ENCODE peak calls at places on chromosomes 6 and 20, in five cellular contexts. One of them, this sample, is unnamed.

GRCh38 chr6:11043961-11044711 is at the start of gene ELOVL2:
- DNase-seq in HFF-Myc: no peak
- DNase-seq in heart right ventricle: peak; percentile 16
- DNase-seq in CD4-positive, alpha-beta T cell: no peak
- DNase-seq in CD8-positive, alpha-beta T cell: no peak
- DNase-seq in this sample: no peak

GRCh38 chr20:4507288-4507719 is 214.4 kb upstream of the PRND start:
- DNase-seq in HFF-Myc: peak; percentile 81
- DNase-seq in heart right ventricle: no peak
- DNase-seq in CD4-positive, alpha-beta T cell: no peak
- DNase-seq in CD8-positive, alpha-beta T cell: no peak
- DNase-seq in this sample: peak; percentile 59

GRCh38 chr20:1500496-1500895 is 9.3 kb upstream of the SIRPB2 start:
- DNase-seq in HFF-Myc: no peak
- DNase-seq in heart right ventricle: no peak
- DNase-seq in CD4-positive, alpha-beta T cell: no peak
- DNase-seq in CD8-positive, alpha-beta T cell: no peak
- DNase-seq in this sample: no peak

GRCh38 chr6:170081556-170081955 is 209.3 kb downstream of the DLL1 start:
- DNase-seq in HFF-Myc: no peak
- DNase-seq in heart right ventricle: no peak
- DNase-seq in CD4-positive, alpha-beta T cell: no peak
- DNase-seq in CD8-positive, alpha-beta T cell: no peak
- DNase-seq in this sample: no peak

GRCh38 chr6:147930743-147931142 is 411.9 kb upstream of the SASH1 start:
- DNase-seq in HFF-Myc: no peak
- DNase-seq in heart right ventricle: no peak
- DNase-seq in CD4-positive, alpha-beta T cell: no peak
- DNase-seq in CD8-positive, alpha-beta T cell: no peak
- DNase-seq in this sample: no peak

GRCh38 chr6:10332121-10332520 is 82.8 kb downstream of the TFAP2A start:
- DNase-seq in HFF-Myc: no peak
- DNase-seq in heart right ventricle: no peak
- DNase-seq in CD4-positive, alpha-beta T cell: no peak
- DNase-seq in CD8-positive, alpha-beta T cell: no peak
- DNase-seq in this sample: no peak

GRCh38 chr6:31470801-31471200 is 27.1 kb upstream of the MICB start:
- DNase-seq in HFF-Myc: no peak
- DNase-seq in heart right ventricle: no peak
- DNase-seq in CD4-positive, alpha-beta T cell: no peak
- DNase-seq in CD8-positive, alpha-beta T cell: no peak
- DNase-seq in this sample: no peak

GRCh38 chr20:49052334-49052733 is 6.2 kb downstream of the CSE1L start:
- DNase-seq in HFF-Myc: no peak
- DNase-seq in heart right ventricle: no peak
- DNase-seq in CD4-positive, alpha-beta T cell: no peak
- DNase-seq in CD8-positive, alpha-beta T cell: no peak
- DNase-seq in this sample: no peak

GRCh38 chr20:2874456-2874855 is 1.2 kb downstream of the PTPRA start:
- DNase-seq in HFF-Myc: no peak
- DNase-seq in heart right ventricle: no peak
- DNase-seq in CD4-positive, alpha-beta T cell: no peak
- DNase-seq in CD8-positive, alpha-beta T cell: no peak
- DNase-seq in this sample: no peak

GRCh38 chr6:99330159-99330558 is 19.3 kb downstream of the FAXC start:
- DNase-seq in HFF-Myc: peak; percentile 60
- DNase-seq in heart right ventricle: peak; percentile 27
- DNase-seq in CD4-positive, alpha-beta T cell: peak; percentile 31
- DNase-seq in CD8-positive, alpha-beta T cell: peak; percentile 42
- DNase-seq in this sample: no peak

GRCh38 chr6:169451065-169451840 is 197.6 kb upstream of the THBS2 start:
- DNase-seq in HFF-Myc: no peak
- DNase-seq in heart right ventricle: no peak
- DNase-seq in CD4-positive, alpha-beta T cell: no peak
- DNase-seq in CD8-positive, alpha-beta T cell: no peak
- DNase-seq in this sample: no peak

GRCh38 chr6:13274707-13275434 is 53.5 kb downstream of the TBC1D7 start:
- DNase-seq in HFF-Myc: no peak
- DNase-seq in heart right ventricle: no peak
- DNase-seq in CD4-positive, alpha-beta T cell: no peak
- DNase-seq in CD8-positive, alpha-beta T cell: no peak
- DNase-seq in this sample: no peak

GRCh38 chr20:17523326-17523725 is 7.9 kb downstream of the BFSP1 start:
- DNase-seq in HFF-Myc: no peak
- DNase-seq in heart right ventricle: no peak
- DNase-seq in CD4-positive, alpha-beta T cell: no peak
- DNase-seq in CD8-positive, alpha-beta T cell: no peak
- DNase-seq in this sample: no peak

GRCh38 chr6:83138118-83138722 is 54.8 kb downstream of the PGM3 start:
- DNase-seq in HFF-Myc: no peak
- DNase-seq in heart right ventricle: no peak
- DNase-seq in CD4-positive, alpha-beta T cell: no peak
- DNase-seq in CD8-positive, alpha-beta T cell: no peak
- DNase-seq in this sample: no peak

GRCh38 chr6:44272529-44272928 is 2.3 kb downstream of the TMEM151B start:
- DNase-seq in HFF-Myc: no peak
- DNase-seq in heart right ventricle: no peak
- DNase-seq in CD4-positive, alpha-beta T cell: no peak
- DNase-seq in CD8-positive, alpha-beta T cell: no peak
- DNase-seq in this sample: no peak

GRCh38 chr20:45090481-45090880 is 10.4 kb downstream of the KCNS1 start:
- DNase-seq in HFF-Myc: no peak
- DNase-seq in heart right ventricle: no peak
- DNase-seq in CD4-positive, alpha-beta T cell: no peak
- DNase-seq in CD8-positive, alpha-beta T cell: no peak
- DNase-seq in this sample: no peak

GRCh38 chr20:9557411-9557810 is 43.0 kb downstream of the LAMP5 start:
- DNase-seq in HFF-Myc: no peak
- DNase-seq in heart right ventricle: no peak
- DNase-seq in CD4-positive, alpha-beta T cell: no peak
- DNase-seq in CD8-positive, alpha-beta T cell: no peak
- DNase-seq in this sample: no peak

GRCh38 chr6:16918586-16918985 is 157.3 kb upstream of the ATXN1 start:
- DNase-seq in HFF-Myc: no peak
- DNase-seq in heart right ventricle: no peak
- DNase-seq in CD4-positive, alpha-beta T cell: no peak
- DNase-seq in CD8-positive, alpha-beta T cell: no peak
- DNase-seq in this sample: no peak

GRCh38 chr6:22117663-22118062 is 179.2 kb downstream of the PRL start:
- DNase-seq in HFF-Myc: no peak
- DNase-seq in heart right ventricle: no peak
- DNase-seq in CD4-positive, alpha-beta T cell: no peak
- DNase-seq in CD8-positive, alpha-beta T cell: no peak
- DNase-seq in this sample: no peak

GRCh38 chr20:24491043-24491756 is 21.8 kb downstream of the SYNDIG1 start:
- DNase-seq in HFF-Myc: no peak
- DNase-seq in heart right ventricle: no peak
- DNase-seq in CD4-positive, alpha-beta T cell: no peak
- DNase-seq in CD8-positive, alpha-beta T cell: no peak
- DNase-seq in this sample: no peak

GRCh38 chr6:33597551-33598322 is 17.7 kb upstream of the BAK1 start:
- DNase-seq in HFF-Myc: no peak
- DNase-seq in heart right ventricle: peak; percentile 66
- DNase-seq in CD4-positive, alpha-beta T cell: no peak
- DNase-seq in CD8-positive, alpha-beta T cell: no peak
- DNase-seq in this sample: no peak

GRCh38 chr20:14612389-14612788 is 275.0 kb upstream of the FLRT3 start:
- DNase-seq in HFF-Myc: no peak
- DNase-seq in heart right ventricle: no peak
- DNase-seq in CD4-positive, alpha-beta T cell: no peak
- DNase-seq in CD8-positive, alpha-beta T cell: no peak
- DNase-seq in this sample: no peak

GRCh38 chr20:5696011-5696559 is 54.1 kb upstream of the SHLD1 start:
- DNase-seq in HFF-Myc: peak; percentile 54
- DNase-seq in heart right ventricle: no peak
- DNase-seq in CD4-positive, alpha-beta T cell: no peak
- DNase-seq in CD8-positive, alpha-beta T cell: no peak
- DNase-seq in this sample: no peak

GRCh38 chr6:150924808-150925654 is 59.5 kb downstream of the MTHFD1L start:
- DNase-seq in HFF-Myc: no peak
- DNase-seq in heart right ventricle: no peak
- DNase-seq in CD4-positive, alpha-beta T cell: no peak
- DNase-seq in CD8-positive, alpha-beta T cell: no peak
- DNase-seq in this sample: no peak

GRCh38 chr6:150925655-150925928 is 60.1 kb downstream of the MTHFD1L start:
- DNase-seq in HFF-Myc: no peak
- DNase-seq in heart right ventricle: no peak
- DNase-seq in CD4-positive, alpha-beta T cell: no peak
- DNase-seq in CD8-positive, alpha-beta T cell: no peak
- DNase-seq in this sample: no peak

GRCh38 chr6:150929403-150929802 is 63.9 kb downstream of the MTHFD1L start:
- DNase-seq in HFF-Myc: no peak
- DNase-seq in heart right ventricle: no peak
- DNase-seq in CD4-positive, alpha-beta T cell: no peak
- DNase-seq in CD8-positive, alpha-beta T cell: no peak
- DNase-seq in this sample: no peak

GRCh38 chr6:150930816-150931215 is 65.3 kb downstream of the MTHFD1L start:
- DNase-seq in HFF-Myc: no peak
- DNase-seq in heart right ventricle: no peak
- DNase-seq in CD4-positive, alpha-beta T cell: no peak
- DNase-seq in CD8-positive, alpha-beta T cell: no peak
- DNase-seq in this sample: no peak

DNA sequence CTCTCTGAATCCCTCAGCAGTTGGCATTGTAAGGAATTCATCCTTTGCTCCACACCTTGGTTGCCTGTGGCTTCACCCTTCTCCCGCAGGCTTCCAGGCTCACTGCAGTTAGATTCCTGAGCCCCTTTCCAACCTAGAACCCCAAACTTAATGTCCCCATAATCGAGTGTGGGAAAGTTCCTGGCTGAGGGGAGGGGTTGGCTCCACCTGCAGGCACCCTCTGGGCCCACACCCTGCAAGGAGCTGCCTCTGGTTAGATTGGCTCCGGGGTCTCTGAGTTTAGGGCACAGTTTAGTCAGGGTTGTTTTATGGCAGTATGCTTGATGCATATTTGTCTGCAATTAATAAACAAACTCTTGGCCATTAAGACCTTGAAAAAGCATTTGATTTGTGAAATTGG is 63.4 kb downstream of the MTHFD1L start:
- DNase-seq in HFF-Myc: no peak
- DNase-seq in heart right ventricle: no peak
- DNase-seq in CD4-positive, alpha-beta T cell: no peak
- DNase-seq in CD8-positive, alpha-beta T cell: no peak
- DNase-seq in this sample: no peak
- TF ChIP-seq CTCF in HFF-Myc: peak; percentile 43
- TF ChIP-seq CTCF in heart right ventricle: no peak
- TF ChIP-seq CTCF in CD4-positive, alpha-beta T cell: no peak
- TF ChIP-seq CTCF in CD8-positive, alpha-beta T cell: no peak
- TF ChIP-seq CTCF in this sample: peak; percentile 56

GRCh38 chr6:66993272-66993671 is 1286.2 kb upstream of the EYS start:
- DNase-seq in HFF-Myc: no peak
- DNase-seq in heart right ventricle: no peak
- DNase-seq in CD4-positive, alpha-beta T cell: no peak
- DNase-seq in CD8-positive, alpha-beta T cell: no peak
- DNase-seq in this sample: no peak
- TF ChIP-seq CTCF in HFF-Myc: no peak
- TF ChIP-seq CTCF in heart right ventricle: no peak
- TF ChIP-seq CTCF in CD4-positive, alpha-beta T cell: no peak
- TF ChIP-seq CTCF in CD8-positive, alpha-beta T cell: no peak
- TF ChIP-seq CTCF in this sample: no peak

GRCh38 chr20:43309266-43309665 is 119.6 kb upstream of the PTPRT start:
- DNase-seq in HFF-Myc: no peak
- DNase-seq in heart right ventricle: no peak
- DNase-seq in CD4-positive, alpha-beta T cell: no peak
- DNase-seq in CD8-positive, alpha-beta T cell: no peak
- DNase-seq in this sample: no peak
- TF ChIP-seq CTCF in HFF-Myc: no peak
- TF ChIP-seq CTCF in heart right ventricle: no peak
- TF ChIP-seq CTCF in CD4-positive, alpha-beta T cell: no peak
- TF ChIP-seq CTCF in CD8-positive, alpha-beta T cell: no peak
- TF ChIP-seq CTCF in this sample: no peak

GRCh38 chr6:134217516-134218140 is 100.3 kb downstream of the SGK1 start:
- DNase-seq in HFF-Myc: no peak
- DNase-seq in heart right ventricle: no peak
- DNase-seq in CD4-positive, alpha-beta T cell: no peak
- DNase-seq in CD8-positive, alpha-beta T cell: no peak
- DNase-seq in this sample: no peak

GRCh38 chr6:134216304-134217029 is 101.4 kb downstream of the SGK1 start:
- DNase-seq in HFF-Myc: no peak
- DNase-seq in heart right ventricle: no peak
- DNase-seq in CD4-positive, alpha-beta T cell: no peak
- DNase-seq in CD8-positive, alpha-beta T cell: no peak
- DNase-seq in this sample: no peak

GRCh38 chr6:134211297-134211696 is 106.6 kb downstream of the SGK1 start:
- DNase-seq in HFF-Myc: no peak
- DNase-seq in heart right ventricle: no peak
- DNase-seq in CD4-positive, alpha-beta T cell: no peak
- DNase-seq in CD8-positive, alpha-beta T cell: no peak
- DNase-seq in this sample: no peak

GRCh38 chr6:134221250-134221649 is 96.7 kb downstream of the SGK1 start:
- DNase-seq in HFF-Myc: no peak
- DNase-seq in heart right ventricle: no peak
- DNase-seq in CD4-positive, alpha-beta T cell: no peak
- DNase-seq in CD8-positive, alpha-beta T cell: no peak
- DNase-seq in this sample: no peak

GRCh38 chr6:134217110-134217509 is 100.8 kb downstream of the SGK1 start:
- DNase-seq in HFF-Myc: no peak
- DNase-seq in heart right ventricle: no peak
- DNase-seq in CD4-positive, alpha-beta T cell: no peak
- DNase-seq in CD8-positive, alpha-beta T cell: no peak
- DNase-seq in this sample: peak; percentile 23
- TF ChIP-seq CTCF in HFF-Myc: no peak
- TF ChIP-seq CTCF in heart right ventricle: no peak
- TF ChIP-seq CTCF in CD4-positive, alpha-beta T cell: no peak
- TF ChIP-seq CTCF in CD8-positive, alpha-beta T cell: no peak
- TF ChIP-seq CTCF in this sample: no peak

GRCh38 chr6:143040018-143040417 is 20.7 kb upstream of the AIG1 start:
- DNase-seq in HFF-Myc: no peak
- DNase-seq in heart right ventricle: no peak
- DNase-seq in CD4-positive, alpha-beta T cell: no peak
- DNase-seq in CD8-positive, alpha-beta T cell: no peak
- DNase-seq in this sample: no peak

GRCh38 chr6:143037470-143037869 is 23.2 kb upstream of the AIG1 start:
- DNase-seq in HFF-Myc: no peak
- DNase-seq in heart right ventricle: no peak
- DNase-seq in CD4-positive, alpha-beta T cell: no peak
- DNase-seq in CD8-positive, alpha-beta T cell: no peak
- DNase-seq in this sample: no peak

GRCh38 chr6:143039548-143039947 is 21.1 kb upstream of the AIG1 start:
- DNase-seq in HFF-Myc: no peak
- DNase-seq in heart right ventricle: no peak
- DNase-seq in CD4-positive, alpha-beta T cell: no peak
- DNase-seq in CD8-positive, alpha-beta T cell: no peak
- DNase-seq in this sample: no peak

GRCh38 chr6:143034689-143035334 is 25.9 kb upstream of the AIG1 start:
- DNase-seq in HFF-Myc: no peak
- DNase-seq in heart right ventricle: no peak
- DNase-seq in CD4-positive, alpha-beta T cell: no peak
- DNase-seq in CD8-positive, alpha-beta T cell: no peak
- DNase-seq in this sample: no peak

DNA sequence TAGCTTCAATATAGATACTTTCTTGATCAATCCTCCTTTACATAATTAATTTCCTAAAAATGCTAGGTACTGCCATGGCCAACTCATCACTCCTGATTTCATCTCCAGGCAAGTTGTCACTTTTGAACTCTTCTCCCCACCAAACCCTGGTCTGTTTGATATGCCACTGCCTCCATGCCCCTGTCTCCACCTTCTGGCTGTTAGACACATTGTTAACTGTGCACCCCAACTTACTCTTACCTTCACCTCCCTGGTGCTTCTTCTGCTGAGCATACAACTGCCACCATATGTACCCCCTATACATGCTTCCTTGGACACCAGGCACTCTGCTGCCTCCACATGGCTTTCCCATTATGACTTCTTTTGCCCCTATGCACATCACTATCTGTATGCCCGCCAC is 21.8 kb upstream of the AIG1 start:
- DNase-seq in HFF-Myc: no peak
- DNase-seq in heart right ventricle: no peak
- DNase-seq in CD4-positive, alpha-beta T cell: no peak
- DNase-seq in CD8-positive, alpha-beta T cell: no peak
- DNase-seq in this sample: no peak
- TF ChIP-seq CTCF in HFF-Myc: no peak
- TF ChIP-seq CTCF in heart right ventricle: no peak
- TF ChIP-seq CTCF in CD4-positive, alpha-beta T cell: peak; percentile 25
- TF ChIP-seq CTCF in CD8-positive, alpha-beta T cell: no peak
- TF ChIP-seq CTCF in this sample: no peak

This sample was measured in epithelial cell of proximal tubule.